ENCODE peak calls at places on chromosomes 13 and 19, in seven cellular contexts. One of them, this sample, is unnamed.

GRCh38 chr19:17281391-17282304 is at the start of gene ANKLE1:
- DNase-seq in neural crest cell: peak; percentile 18
- DNase-seq in vagina: no peak
- DNase-seq in posterior cingulate gyrus: no peak
- DNase-seq in Peyer's patch: peak; percentile 62
- DNase-seq in A172: no peak
- DNase-seq in MCF 10A: no peak
- DNase-seq in this sample: peak; percentile 61

GRCh38 chr19:15269806-15270205 is 37.6 kb upstream of the EPHX3 start:
- DNase-seq in neural crest cell: no peak
- DNase-seq in vagina: no peak
- DNase-seq in posterior cingulate gyrus: no peak
- DNase-seq in Peyer's patch: no peak
- DNase-seq in A172: no peak
- DNase-seq in MCF 10A: no peak
- DNase-seq in this sample: no peak

GRCh38 chr13:77623797-77624196 is 73.7 kb upstream of the SLAIN1 start:
- DNase-seq in neural crest cell: no peak
- DNase-seq in vagina: no peak
- DNase-seq in posterior cingulate gyrus: no peak
- DNase-seq in Peyer's patch: no peak
- DNase-seq in A172: no peak
- DNase-seq in MCF 10A: no peak
- DNase-seq in this sample: no peak

GRCh38 chr13:37602743-37603381 is 4.3 kb upstream of the POSTN start:
- DNase-seq in neural crest cell: no peak
- DNase-seq in vagina: no peak
- DNase-seq in posterior cingulate gyrus: no peak
- DNase-seq in Peyer's patch: no peak
- DNase-seq in A172: peak; percentile 14
- DNase-seq in MCF 10A: peak; percentile 42
- DNase-seq in this sample: no peak

GRCh38 chr13:102298051-102298450 is 103.8 kb downstream of the FGF14 start:
- DNase-seq in neural crest cell: no peak
- DNase-seq in vagina: no peak
- DNase-seq in posterior cingulate gyrus: no peak
- DNase-seq in Peyer's patch: no peak
- DNase-seq in A172: no peak
- DNase-seq in MCF 10A: no peak
- DNase-seq in this sample: no peak

GRCh38 chr13:114118086-114118762 is 14.2 kb downstream of the RASA3 start:
- DNase-seq in neural crest cell: no peak
- DNase-seq in vagina: no peak
- DNase-seq in posterior cingulate gyrus: no peak
- DNase-seq in Peyer's patch: no peak
- DNase-seq in A172: peak; percentile 55
- DNase-seq in MCF 10A: no peak
- DNase-seq in this sample: peak; percentile 45

GRCh38 chr13:78802912-78803311 is 144.0 kb upstream of the OBI1 start:
- DNase-seq in neural crest cell: no peak
- DNase-seq in vagina: no peak
- DNase-seq in posterior cingulate gyrus: no peak
- DNase-seq in Peyer's patch: no peak
- DNase-seq in A172: no peak
- DNase-seq in MCF 10A: no peak
- DNase-seq in this sample: no peak

GRCh38 chr19:35140207-35140897 is 1.7 kb downstream of the FXYD1 start:
- DNase-seq in neural crest cell: no peak
- DNase-seq in vagina: no peak
- DNase-seq in posterior cingulate gyrus: no peak
- DNase-seq in Peyer's patch: peak; percentile 48
- DNase-seq in A172: no peak
- DNase-seq in MCF 10A: no peak
- DNase-seq in this sample: no peak

This sample was measured in Daoy.